ENCODE peak calls at places on chromosomes 1 and 21, in six cellular contexts. K, V, S, E, A and Z are unnamed samples.

GRCh38 chr1:176559474-176560390 is 96.8 kb downstream of the PAPPA2 start:
- DNase-seq in A (no peak), K (peak; percentile 50), E (peak; percentile 13), V (peak; percentile 3), S (peak; percentile 31), Z (no peak)

GRCh38 chr1:153773004-153773921 is 1.9 kb upstream of the SLC27A3 start:
- DNase-seq in E (no peak), K (no peak), A (no peak), V (no peak), S (peak; percentile 67), Z (no peak)

GRCh38 chr1:181038399-181038873 is 4.7 kb downstream of the MR1 start:
- DNase-seq in S (peak; percentile 80), A (peak; percentile 65), K (peak; percentile 58), E (no peak), V (no peak), Z (peak; percentile 37)

GRCh38 chr1:23799570-23800395 is 771 bp downstream of the GALE start:
- DNase-seq in K (peak; percentile 83), S (peak; percentile 94), E (no peak), A (peak; percentile 67), V (no peak), Z (no peak)

GRCh38 chr1:203055983-203056382 is 29.7 kb downstream of the PPFIA4 start:
- DNase-seq in K (no peak), A (peak; percentile 16), E (no peak), S (no peak), V (no peak), Z (no peak)

GRCh38 chr1:23148084-23148483 is 20.6 kb downstream of the LUZP1 start:
- DNase-seq in V (no peak), E (no peak), S (no peak), A (no peak), K (peak; percentile 17), Z (no peak)

GRCh38 chr21:26185021-26185420 is 14.5 kb upstream of the APP start:
- DNase-seq in E (no peak), V (no peak), S (no peak), A (no peak), K (no peak), Z (no peak)

GRCh38 chr1:164794310-164794709 is 235.3 kb downstream of the PBX1 start:
- DNase-seq in S (no peak), V (peak; percentile 73), A (no peak), K (peak; percentile 96), E (no peak), Z (no peak)

GRCh38 chr1:198175418-198176170 is 18.8 kb downstream of the NEK7 start:
- DNase-seq in E (no peak), A (no peak), S (no peak), K (peak; percentile 77), V (no peak), Z (no peak)

GRCh38 chr21:33817663-33818433 is 97.8 kb downstream of the ATP5PO start:
- DNase-seq in S (no peak), K (peak; percentile 23), A (no peak), E (no peak), V (no peak), Z (no peak)

GRCh38 chr1:160829766-160830165 is 32.9 kb downstream of the CD244 start:
- DNase-seq in A (no peak), E (no peak), S (no peak), K (no peak), V (no peak), Z (no peak)

GRCh38 chr1:41330588-41331545 is 30.4 kb upstream of the FOXO6 start:
- DNase-seq in K (no peak), S (no peak), E (no peak), A (no peak), V (no peak), Z (no peak)
- TF ChIP-seq CTCF in K (peak; percentile 10), S (no peak), E (no peak), A (no peak), V (no peak), Z (no peak)

GRCh38 chr1:112021263-112021662 is 31.8 kb upstream of the KCND3 start:
- DNase-seq in E (no peak), S (no peak), A (no peak), K (no peak), V (no peak), Z (no peak)
- H3K27me3 ChIP-seq in E (no peaks in the 10 kb centered on the region), S (no peaks in the 10 kb centered on the region), A (no peaks in the 10 kb centered on the region), K (no peaks in the 10 kb centered on the region), V (no peaks in the 10 kb centered on the region), Z (peaks cover 8% of the 10 kb centered on the region)

DNA sequence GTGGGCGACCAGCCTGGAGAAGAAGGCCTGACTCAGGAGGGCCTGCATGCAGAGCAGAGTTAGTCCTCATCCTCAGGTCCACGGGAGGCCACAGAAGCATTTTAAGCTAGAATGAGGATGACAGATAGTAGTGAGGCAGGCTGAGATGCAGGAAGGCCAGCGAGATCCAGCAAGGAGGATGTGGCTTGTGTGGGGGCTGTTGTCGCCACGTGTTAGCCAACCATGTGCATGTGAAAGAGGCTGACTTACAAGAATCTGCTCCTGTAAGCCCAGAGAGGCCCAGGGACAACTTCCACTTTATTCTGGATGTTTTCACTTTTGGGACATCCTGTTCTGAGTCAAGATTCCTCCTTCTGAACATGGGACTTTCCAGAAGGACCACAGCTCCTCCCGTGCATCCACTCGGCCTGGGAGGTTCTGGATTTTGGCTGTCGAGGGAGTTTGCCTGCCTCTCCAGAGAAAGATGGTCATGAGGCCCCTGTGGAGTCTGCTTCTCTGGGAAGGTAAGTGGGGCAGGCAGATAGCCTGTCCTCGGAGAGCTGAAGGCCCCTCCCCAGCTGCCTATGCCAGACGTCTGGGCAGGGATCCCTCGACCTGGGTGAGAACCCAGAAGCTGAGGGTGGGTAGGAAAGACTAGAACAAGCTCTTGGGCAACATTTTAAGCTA is at the start of gene SLAMF8:
- DNase-seq in E (no peak), K (no peak), V (no peak), S (peak; percentile 76), A (no peak), Z (no peak)
- H3K27ac ChIP-seq in E (no peak within 1 kb of the TSS), K (no peak within 1 kb of the TSS), V (no peak within 1 kb of the TSS), S (peak within 1 kb of the TSS; percentile 70), A (no peak within 1 kb of the TSS), Z (no peak within 1 kb of the TSS)

DNA sequence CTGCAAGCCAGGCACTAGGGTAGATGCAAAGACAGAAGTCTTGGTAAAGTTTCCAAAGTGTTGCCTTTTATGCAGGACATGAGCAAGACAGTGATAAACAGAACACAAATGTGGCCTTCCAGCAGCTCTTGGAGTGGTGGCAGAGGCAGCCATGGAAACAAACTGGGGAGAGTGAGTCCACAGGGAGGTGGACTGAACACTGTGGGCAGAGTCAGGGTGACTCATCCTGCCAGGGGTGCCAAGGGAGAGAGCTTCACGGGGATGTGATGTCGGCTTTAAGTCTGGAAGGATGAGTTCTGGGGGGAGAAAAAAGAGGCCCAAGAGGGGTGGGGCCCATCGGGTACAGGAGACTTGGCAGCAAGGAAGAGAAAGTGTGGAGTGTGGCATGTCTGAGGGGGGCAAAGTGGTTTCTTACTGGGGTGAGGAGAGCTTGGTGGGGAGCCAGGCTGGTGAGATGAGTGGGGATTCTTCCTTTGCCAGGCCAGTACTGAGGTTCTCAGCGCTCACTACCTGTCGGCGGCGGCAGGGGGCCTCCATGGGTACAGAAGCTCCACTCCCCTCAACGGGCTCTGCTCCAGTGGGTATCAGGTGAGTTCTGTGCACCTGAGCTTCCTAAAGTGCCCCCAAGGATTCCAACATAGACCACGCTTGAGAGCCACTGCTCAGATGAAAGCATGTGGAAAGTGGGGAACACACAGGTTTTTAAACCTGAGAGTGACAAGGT is 41.8 kb downstream of the KIAA0040 start:
- DNase-seq in V (no peak), K (peak; percentile 8), E (no peak), A (no peak), S (no peak), Z (no peak)
- TF ChIP-seq CTCF in V (no peak), K (no peak), E (no peak), A (no peak), S (no peak), Z (no peak)